ENCODE peak calls at places on chromosomes 11 and 22, in eight cellular contexts. R is foreskin fibroblast, L is endodermal cell, W is astrocyte of the cerebellum, B is neural progenitor cell, H is left lung, D is lower leg skin, A is spleen. Y is an unnamed sample.
A peak's percentile ranks its signal among the peaks of the same experiment; 100 is the strongest.

GRCh38 chr11:117528061-117528780 is 200.6 kb downstream of the CEP164 start:
- DNase-seq in R (no peak), L (no peak), W (peak; percentile 9), B (no peak), H (no peak), D (no peak), A (no peak), Y (no peak)

GRCh38 chr11:11822946-11823345 is 18.8 kb upstream of the USP47 start:
- DNase-seq in R (no peak), L (no peak), W (no peak), B (no peak), H (no peak), D (no peak), A (no peak), Y (no peak)

GRCh38 chr22:22759371-22759770 is 115.0 kb downstream of the GGTLC2 start:
- DNase-seq in R (no peak), L (no peak), W (no peak), B (no peak), H (no peak), D (no peak), A (no peak), Y (no peak)

GRCh38 chr11:575324-575995 is 810 bp upstream of the PHRF1 start:
- DNase-seq in R (peak; percentile 33), L (peak; percentile 96), W (no peak), B (peak; percentile 96), H (no peak), D (peak; percentile 94), A (peak; percentile 95), Y (no peak)

GRCh38 chr11:19670030-19670761 is 42.4 kb upstream of the NAV2 start:
- DNase-seq in R (peak; percentile 46), L (peak; percentile 95), W (no peak), B (peak; percentile 32), H (no peak), D (no peak), A (no peak), Y (no peak)

GRCh38 chr11:35786188-35786587 is 123.6 kb downstream of the TRIM44 start:
- DNase-seq in R (no peak), L (no peak), W (no peak), B (no peak), H (no peak), D (no peak), A (no peak), Y (no peak)

GRCh38 chr11:77154381-77155081 is 26.5 kb downstream of the MYO7A start:
- DNase-seq in R (no peak), L (no peak), W (no peak), B (no peak), H (no peak), D (no peak), A (no peak), Y (no peak)

GRCh38 chr22:36986242-36986821 is 32.9 kb downstream of the TST start:
- DNase-seq in R (no peak), L (peak; percentile 85), W (no peak), B (peak; percentile 21), H (no peak), D (peak; percentile 63), A (no peak), Y (no peak)

GRCh38 chr11:108571001-108571400 is 22.6 kb downstream of the EXPH5 start:
- DNase-seq in R (no peak), L (no peak), W (no peak), B (no peak), H (no peak), D (no peak), A (no peak), Y (no peak)

GRCh38 chr11:8732276-8732675 is 49.7 kb downstream of the RPL27A start:
- DNase-seq in R (no peak), L (no peak), W (no peak), B (no peak), H (no peak), D (no peak), A (peak; percentile 78), Y (no peak)

GRCh38 chr11:71323876-71324526 is 71.6 kb upstream of the SHANK2 start:
- DNase-seq in R (no peak), L (no peak), W (no peak), B (no peak), H (peak; percentile 7), D (peak; percentile 61), A (peak; percentile 32), Y (no peak)

GRCh38 chr11:118522571-118523072 is 4.7 kb upstream of the TTC36 start:
- DNase-seq in R (no peak), L (peak; percentile 80), W (no peak), B (peak; percentile 55), H (no peak), D (no peak), A (no peak), Y (no peak)

GRCh38 chr11:109192864-109193263 is 229.1 kb upstream of the C11orf87 start:
- DNase-seq in R (no peak), L (no peak), W (no peak), B (no peak), H (no peak), D (no peak), A (no peak), Y (no peak)

GRCh38 chr11:119085523-119085878 is 820 bp downstream of the HMBS start:
- DNase-seq in R (no peak), L (no peak), W (no peak), B (peak; percentile 34), H (no peak), D (no peak), A (no peak), Y (no peak)

GRCh38 chr22:28268845-28269244 is 349.8 kb upstream of the PITPNB start:
- DNase-seq in R (no peak), L (no peak), W (no peak), B (no peak), H (no peak), D (no peak), A (no peak), Y (no peak)

GRCh38 chr11:78038697-78039313 is 15.7 kb upstream of the KCTD14 start:
- DNase-seq in R (no peak), L (no peak), W (no peak), B (no peak), H (no peak), D (no peak), A (no peak), Y (no peak)

GRCh38 chr22:21849489-21849888 is 18.0 kb downstream of the MAPK1 start:
- DNase-seq in R (no peak), L (no peak), W (no peak), B (no peak), H (no peak), D (no peak), A (no peak), Y (no peak)

GRCh38 chr11:127255239-127255638 is 254.7 kb upstream of the KIRREL3 start:
- DNase-seq in R (no peak), L (no peak), W (no peak), B (no peak), H (no peak), D (no peak), A (no peak), Y (no peak)

GRCh38 chr11:127259118-127259517 is 258.5 kb upstream of the KIRREL3 start:
- DNase-seq in R (no peak), L (no peak), W (no peak), B (no peak), H (no peak), D (no peak), A (no peak), Y (no peak)
- TF ChIP-seq CTCF in R (no peak), L (peak; percentile 51), W (no peak), B (no peak), H (no peak), D (no peak), A (no peak), Y (no peak)

GRCh38 chr11:120931057-120931779 is 92.7 kb upstream of the TBCEL start:
- DNase-seq in R (no peak), L (peak; percentile 62), W (no peak), B (no peak), H (no peak), D (no peak), A (no peak), Y (no peak)

GRCh38 chr11:120929090-120929489 is 94.8 kb upstream of the TBCEL start:
- DNase-seq in R (peak; percentile 52), L (no peak), W (no peak), B (no peak), H (no peak), D (no peak), A (no peak), Y (no peak)

GRCh38 chr11:120925944-120926343 is 98.0 kb upstream of the TBCEL start:
- DNase-seq in R (no peak), L (no peak), W (no peak), B (no peak), H (no peak), D (no peak), A (no peak), Y (no peak)

GRCh38 chr11:120929664-120930154 is 94.2 kb upstream of the TBCEL start:
- DNase-seq in R (peak; percentile 11), L (peak; percentile 96), W (peak; percentile 9), B (peak; percentile 90), H (no peak), D (no peak), A (no peak), Y (peak; percentile 51)

GRCh38 chr11:120928506-120929062 is 95.3 kb upstream of the TBCEL start:
- DNase-seq in R (no peak), L (no peak), W (no peak), B (no peak), H (no peak), D (no peak), A (no peak), Y (no peak)
- TF ChIP-seq CTCF in R (no peak), L (peak; percentile 55), W (no peak), B (no peak), H (no peak), D (no peak), A (no peak), Y (no peak)

DNA sequence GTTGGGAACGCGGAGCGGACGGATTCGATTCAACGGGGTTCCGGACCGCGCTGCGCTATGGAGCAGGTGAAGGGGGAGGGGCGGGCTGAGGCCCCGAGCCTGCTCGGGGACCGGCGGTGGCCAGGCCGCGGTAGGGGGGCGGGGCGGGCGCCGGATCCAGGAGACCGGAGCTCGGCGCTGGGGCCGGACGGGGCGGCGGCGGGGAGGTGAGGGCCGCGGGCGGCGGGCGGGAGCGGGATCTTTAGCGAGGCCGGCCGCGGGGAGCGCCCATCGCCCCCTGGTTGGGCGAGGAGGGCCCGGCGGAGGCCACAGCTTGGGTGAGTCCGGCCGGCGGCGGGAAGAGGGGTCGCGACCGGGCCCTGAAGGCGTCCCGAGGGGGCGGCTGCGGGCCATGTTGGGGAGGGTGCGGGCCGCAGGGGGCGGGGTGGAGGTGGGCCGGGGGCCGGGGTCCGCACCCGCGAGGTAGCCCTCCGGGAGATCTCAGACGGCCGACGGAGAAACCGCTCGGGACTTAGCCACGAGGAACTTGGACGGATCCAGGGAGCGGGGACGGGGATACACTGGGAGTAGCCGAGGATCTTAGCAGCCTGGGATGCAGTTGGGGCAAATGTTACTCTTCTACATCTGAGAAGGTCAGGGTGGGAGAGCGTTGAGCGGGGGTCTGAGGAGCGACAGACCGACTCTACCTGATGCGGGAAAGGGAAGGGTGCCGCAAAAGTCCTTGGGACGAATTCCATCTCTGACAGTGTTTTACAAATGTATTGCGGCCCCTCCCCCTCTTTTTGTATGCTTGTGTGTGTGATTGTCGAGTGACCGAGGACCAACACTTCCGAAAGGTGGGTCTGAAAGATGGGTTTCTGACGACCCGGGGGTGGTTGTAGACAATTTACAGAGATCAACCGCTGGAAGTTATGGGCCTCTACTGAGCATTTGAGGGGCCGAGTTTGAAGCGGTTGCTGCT is 514 bp downstream of the STIP1 start:
- DNase-seq in R (no peak), L (no peak), W (no peak), B (peak; percentile 32), H (no peak), D (no peak), A (no peak), Y (no peak)
- TF ChIP-seq CTCF in R (no peak), L (peak; percentile 52), W (no peak), B (no peak), H (no peak), D (no peak), A (no peak), Y (no peak)

GRCh38 chr11:134939905-134940304 is 527.9 kb upstream of the B3GAT1 start:
- DNase-seq in R (no peak), L (peak; percentile 72), W (no peak), B (peak; percentile 42), H (no peak), D (peak; percentile 77), A (no peak), Y (no peak)
- TF ChIP-seq CTCF in R (no peak), L (peak; percentile 71), W (no peak), B (peak; percentile 31), H (no peak), D (no peak), A (no peak), Y (no peak)